ENCODE peak calls at places on chromosome 4, in eight cellular contexts. Z, T, U, P, F, V, Y and A are unnamed samples.

GRCh38 chr4:127856485-127857447 is 23.9 kb upstream of the PLK4 start:
- DNase-seq in U (peak; percentile 90), Z (no peak), Y (no peak), V (no peak), T (no peak), P (no peak), F (no peak), A (peak; percentile 67)

GRCh38 chr4:37389967-37390580 is 145.5 kb downstream of the NWD2 start:
- DNase-seq in F (peak; percentile 81), P (no peak), Y (peak; percentile 70), V (no peak), Z (peak; percentile 70), T (no peak), U (peak; percentile 39), A (peak; percentile 80)

GRCh38 chr4:1116837-1117236 is 3.5 kb upstream of the RNF212 start:
- DNase-seq in U (peak; percentile 19), Z (no peak), T (no peak), F (no peak), V (no peak), Y (no peak), P (no peak), A (no peak)

GRCh38 chr4:160811956-160812355 is 1351.8 kb downstream of the FSTL5 start:
- DNase-seq in Z (no peak), T (no peak), F (no peak), V (no peak), U (no peak), P (no peak), Y (no peak), A (no peak)

GRCh38 chr4:38993683-38994082 is 38.5 kb downstream of the TMEM156 start:
- DNase-seq in Z (no peak), F (peak; percentile 46), P (no peak), U (no peak), V (no peak), T (no peak), Y (no peak), A (no peak)

GRCh38 chr4:32073542-32073941 is 1353.4 kb downstream of the PCDH7 start:
- DNase-seq in T (no peak), U (no peak), P (no peak), V (no peak), F (no peak), Y (no peak), Z (no peak), A (no peak)

GRCh38 chr4:150033937-150034336 is 44.3 kb upstream of the DCLK2 start:
- DNase-seq in P (no peak), T (no peak), V (no peak), Z (no peak), U (peak; percentile 38), Y (no peak), F (no peak), A (no peak)

GRCh38 chr4:134533068-134533467 is 331.5 kb upstream of the PABPC4L start:
- DNase-seq in F (peak; percentile 54), P (no peak), V (no peak), Y (no peak), U (no peak), T (no peak), Z (no peak), A (peak; percentile 0)

GRCh38 chr4:99180367-99181169 is 36.5 kb upstream of the ADH4 start:
- DNase-seq in Z (no peak), T (no peak), F (no peak), P (peak; percentile 20), U (peak; percentile 18), V (no peak), Y (no peak), A (no peak)

GRCh38 chr4:81052119-81053068 is 21.9 kb downstream of the BMP3 start:
- DNase-seq in Y (peak; percentile 94), T (peak; percentile 33), V (no peak), F (peak; percentile 96), P (no peak), U (peak; percentile 66), Z (peak; percentile 82), A (peak; percentile 91)

GRCh38 chr4:7306566-7306965 is 114.2 kb downstream of the SORCS2 start:
- DNase-seq in T (no peak), Z (no peak), U (no peak), P (no peak), Y (no peak), V (no peak), F (no peak), A (no peak)

GRCh38 chr4:87017580-87018061 is 82.8 kb downstream of the AFF1 start:
- DNase-seq in P (no peak), T (no peak), V (no peak), U (no peak), Y (no peak), F (no peak), Z (no peak), A (no peak)

GRCh38 chr4:154254999-154255398 is 236.6 kb downstream of the DCHS2 start:
- DNase-seq in T (no peak), Y (no peak), V (no peak), F (no peak), U (no peak), P (no peak), Z (no peak), A (no peak)
- TF ChIP-seq CTCF in T (no peak), Y (peak; percentile 66), V (no peak), F (no peak), U (no peak), P (no peak), Z (peak; percentile 58), A (peak; percentile 8)

DNA sequence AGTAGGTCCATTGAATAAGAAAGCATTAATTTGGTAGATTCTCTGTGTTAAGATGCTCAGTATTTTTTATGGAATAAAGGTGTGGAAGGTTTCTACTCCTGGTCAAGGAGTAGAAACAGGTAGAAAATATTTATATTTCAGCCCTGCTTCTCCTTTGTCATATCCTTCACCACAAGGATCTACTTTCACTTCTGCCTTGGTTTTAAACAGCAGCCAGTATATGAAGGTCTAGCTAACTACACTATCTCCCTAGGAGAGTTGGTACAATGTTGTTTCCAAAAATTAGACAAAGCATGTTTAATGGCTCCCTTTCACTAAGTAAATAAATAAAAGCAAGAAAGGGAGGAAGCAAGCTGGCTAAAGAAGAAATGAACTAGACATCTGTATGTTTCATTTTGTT is 44.6 kb upstream of the GYPA start:
- DNase-seq in Z (no peak), Y (no peak), T (no peak), P (no peak), V (no peak), U (no peak), F (no peak), A (no peak)
- H3K4me3 ChIP-seq in Z (no peak overlapping the region), Y (no peak overlapping the region), T (no peak overlapping the region), P (no peak overlapping the region), V (no peak overlapping the region), U (no peak overlapping the region), F (no peak overlapping the region), A (no peak overlapping the region)

GRCh38 chr4:159142254-159142653 is 39.4 kb downstream of the RAPGEF2 start:
- DNase-seq in U (no peak), Y (no peak), F (no peak), Z (no peak), T (no peak), P (no peak), V (no peak), A (no peak)

GRCh38 chr4:159141193-159141592 is 38.3 kb downstream of the RAPGEF2 start:
- DNase-seq in Z (no peak), F (no peak), U (no peak), Y (no peak), P (no peak), T (no peak), V (no peak), A (no peak)

GRCh38 chr4:159145318-159146006 is 42.6 kb downstream of the RAPGEF2 start:
- DNase-seq in U (no peak), T (no peak), P (no peak), V (no peak), Y (no peak), F (no peak), Z (no peak), A (no peak)

GRCh38 chr4:159144112-159144694 is 41.3 kb downstream of the RAPGEF2 start:
- DNase-seq in Z (no peak), P (no peak), V (no peak), F (no peak), U (no peak), T (no peak), Y (no peak), A (no peak)

DNA sequence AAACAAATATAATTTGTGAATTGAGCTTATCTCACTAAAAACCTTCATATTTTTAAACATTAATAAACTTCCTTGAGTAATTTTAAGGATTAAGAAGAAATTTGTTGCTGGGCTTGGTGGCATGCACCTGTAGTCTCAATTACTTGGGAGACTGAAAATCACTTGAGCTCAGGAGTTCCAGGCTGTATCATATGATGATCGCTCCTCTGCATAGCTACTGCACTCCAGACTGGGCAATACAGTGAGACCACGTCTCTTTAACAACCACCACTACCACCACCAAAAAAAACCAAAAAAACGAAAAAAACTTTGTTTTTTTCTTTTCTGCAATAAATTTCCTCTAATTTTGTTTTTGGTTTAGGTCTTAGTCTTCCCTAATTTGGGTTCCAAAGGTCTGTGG is 40.1 kb downstream of the RAPGEF2 start:
- DNase-seq in U (no peak), Z (no peak), F (no peak), T (no peak), V (no peak), Y (no peak), P (no peak), A (no peak)
- TF ChIP-seq CTCF in U (no peak), Z (no peak), F (no peak), T (no peak), V (no peak), Y (no peak), P (no peak), A (no peak)

GRCh38 chr4:184265566-184266351 is 48.1 kb upstream of the ENPP6 start:
- DNase-seq in Z (no peak), T (no peak), U (no peak), F (peak; percentile 86), Y (peak; percentile 54), V (no peak), P (no peak), A (peak; percentile 93)
- H3K4me3 ChIP-seq in Z (no peak overlapping the region), T (peak overlapping the region; percentile 39), U (no peak overlapping the region), F (peak overlapping the region; percentile 72), Y (no peak overlapping the region), V (no peak overlapping the region), P (no peak overlapping the region), A (peak overlapping the region; percentile 73)

GRCh38 chr4:121096629-121097028 is 24.3 kb upstream of the NDNF start:
- DNase-seq in Z (peak; percentile 18), U (peak; percentile 26), P (no peak), F (peak; percentile 66), T (no peak), Y (no peak), V (no peak), A (no peak)
- TF ChIP-seq CTCF in Z (peak; percentile 76), U (peak; percentile 7), P (peak; percentile 43), F (peak; percentile 62), T (peak; percentile 66), Y (peak; percentile 83), V (peak; percentile 64), A (peak; percentile 11)

GRCh38 chr4:79964020-79964714 is 108.9 kb downstream of the ANTXR2 start:
- DNase-seq in V (no peak), T (no peak), Y (no peak), Z (no peak), P (no peak), U (peak; percentile 15), F (no peak), A (no peak)

GRCh38 chr4:79959652-79960051 is 113.4 kb downstream of the ANTXR2 start:
- DNase-seq in V (no peak), F (no peak), P (no peak), Y (no peak), T (no peak), Z (peak; percentile 53), U (no peak), A (no peak)

GRCh38 chr4:79964715-79965345 is 108.2 kb downstream of the ANTXR2 start:
- DNase-seq in P (no peak), V (no peak), T (no peak), Z (peak; percentile 69), F (no peak), Y (peak; percentile 90), U (peak; percentile 23), A (no peak)
- H3K4me3 ChIP-seq in P (no peak overlapping the region), V (no peak overlapping the region), T (peak overlapping the region; percentile 57), Z (peak overlapping the region; percentile 52), F (no peak overlapping the region), Y (no peak overlapping the region), U (peak overlapping the region; percentile 35), A (no peak overlapping the region)

GRCh38 chr4:53859305-53859704 is 205.1 kb downstream of the CHIC2 start:
- DNase-seq in Y (no peak), F (no peak), P (no peak), V (no peak), T (no peak), Z (no peak), U (no peak), A (no peak)
- TF ChIP-seq CTCF in Y (no peak), F (no peak), P (no peak), V (no peak), T (no peak), Z (no peak), U (no peak), A (no peak)